ENCODE peak calls at places on chromosomes 6 and 20, in five cellular contexts. J, Z, S, I and U are unnamed samples.

GRCh38 chr20:17671051-17671450 is 11.0 kb downstream of the RRBP1 start:
- DNase-seq in J (no peak), Z (no peak), S (no peak), I (no peak), U (no peak)

GRCh38 chr20:5353624-5354496 is 37.1 kb upstream of the PROKR2 start:
- DNase-seq in J (no peak), Z (no peak), S (peak; percentile 71), I (no peak), U (no peak)

GRCh38 chr6:43823879-43824740 is 54.1 kb downstream of the VEGFA start:
- DNase-seq in J (peak; percentile 23), Z (no peak), S (no peak), I (peak; percentile 90), U (peak; percentile 52)

GRCh38 chr6:135062735-135063134 is 8.1 kb upstream of the HBS1L start:
- DNase-seq in J (no peak), Z (no peak), S (no peak), I (no peak), U (no peak)

GRCh38 chr6:44650947-44651346 is 263.4 kb downstream of the CDC5L start:
- DNase-seq in J (no peak), Z (no peak), S (peak; percentile 79), I (no peak), U (no peak)

GRCh38 chr6:129866256-129866655 is 5.1 kb upstream of the TMEM244 start:
- DNase-seq in J (no peak), Z (no peak), S (no peak), I (no peak), U (no peak)

GRCh38 chr20:37390891-37391525 is 45.1 kb downstream of the SRC start:
- DNase-seq in J (no peak), Z (no peak), S (no peak), I (no peak), U (no peak)

GRCh38 chr6:144007779-144008500 is at the start of gene PLAGL1:
- DNase-seq in J (peak; percentile 35), Z (no peak), S (peak; percentile 47), I (peak; percentile 61), U (peak; percentile 76)

GRCh38 chr6:86193821-86194220 is 551.1 kb upstream of the SYNCRIP start:
- DNase-seq in J (no peak), Z (no peak), S (no peak), I (no peak), U (no peak)

GRCh38 chr6:13615802-13616140 is 636 bp downstream of the NOL7 start:
- DNase-seq in J (peak; percentile 39), Z (no peak), S (peak; percentile 46), I (peak; percentile 37), U (no peak)

GRCh38 chr6:132333639-132334516 is 67.4 kb downstream of the MOXD1 start:
- DNase-seq in J (no peak), Z (no peak), S (peak; percentile 85), I (peak; percentile 65), U (no peak)

GRCh38 chr6:118668761-118669411 is 17.5 kb upstream of the CEP85L start:
- DNase-seq in J (no peak), Z (no peak), S (no peak), I (no peak), U (no peak)

GRCh38 chr6:107418118-107418517 is 41.2 kb downstream of the PDSS2 start:
- DNase-seq in J (peak; percentile 39), Z (no peak), S (peak; percentile 22), I (no peak), U (peak; percentile 20)

GRCh38 chr6:143549630-143550268 is 38.2 kb upstream of the FUCA2 start:
- DNase-seq in J (peak; percentile 75), Z (no peak), S (peak; percentile 97), I (no peak), U (peak; percentile 50)

GRCh38 chr6:166627875-166628849 is 1.1 kb upstream of the RPS6KA2 start:
- DNase-seq in J (peak; percentile 57), Z (peak; percentile 65), S (peak; percentile 63), I (peak; percentile 63), U (peak; percentile 75)

GRCh38 chr20:24502661-24503060 is 33.2 kb downstream of the SYNDIG1 start:
- DNase-seq in J (no peak), Z (no peak), S (no peak), I (no peak), U (no peak)

GRCh38 chr20:4295226-4295625 is 279.9 kb upstream of the RNF24 start:
- DNase-seq in J (no peak), Z (no peak), S (no peak), I (no peak), U (no peak)

GRCh38 chr20:4289875-4290274 is 274.5 kb upstream of the RNF24 start:
- DNase-seq in J (peak; percentile 9), Z (no peak), S (no peak), I (no peak), U (no peak)
- TF ChIP-seq CTCF in J (peak; percentile 33), Z (no peak), S (peak; percentile 4), I (no peak), U (no peak)

GRCh38 chr6:160692369-160692959 is 9.6 kb upstream of the PLG start:
- DNase-seq in J (peak; percentile 8), Z (no peak), S (peak; percentile 5), I (no peak), U (no peak)
- TF ChIP-seq CTCF in J (peak; percentile 25), Z (no peak), S (peak; percentile 29), I (no peak), U (no peak)

GRCh38 chr20:63775096-63775978 is 35.8 kb downstream of the SLC2A4RG start:
- DNase-seq in J (no peak), Z (no peak), S (no peak), I (no peak), U (no peak)
- TF ChIP-seq CTCF in J (peak; percentile 18), Z (no peak), S (peak; percentile 47), I (peak; percentile 41), U (no peak)

GRCh38 chr6:30719356-30719755 is 796 bp upstream of the TUBB start:
- DNase-seq in J (peak; percentile 58), Z (no peak), S (no peak), I (no peak), U (no peak)

GRCh38 chr6:30714263-30714662 is 2.8 kb downstream of the MDC1 start:
- DNase-seq in J (no peak), Z (no peak), S (no peak), I (no peak), U (no peak)

GRCh38 chr6:30719791-30720737 is at the start of gene TUBB:
- DNase-seq in J (peak; percentile 98), Z (peak; percentile 94), S (peak; percentile 99), I (peak; percentile 97), U (peak; percentile 88)

GRCh38 chr6:30716879-30717128 is 277 bp downstream of the MDC1 start:
- DNase-seq in J (no peak), Z (no peak), S (no peak), I (no peak), U (no peak)

GRCh38 chr6:30717129-30717844 is at the start of gene MDC1:
- DNase-seq in J (peak; percentile 100), Z (peak; percentile 99), S (peak; percentile 100), I (peak; percentile 100), U (peak; percentile 95)
- TF ChIP-seq CTCF in J (no peak), Z (peak; percentile 50), S (peak; percentile 37), I (no peak), U (no peak)

DNA sequence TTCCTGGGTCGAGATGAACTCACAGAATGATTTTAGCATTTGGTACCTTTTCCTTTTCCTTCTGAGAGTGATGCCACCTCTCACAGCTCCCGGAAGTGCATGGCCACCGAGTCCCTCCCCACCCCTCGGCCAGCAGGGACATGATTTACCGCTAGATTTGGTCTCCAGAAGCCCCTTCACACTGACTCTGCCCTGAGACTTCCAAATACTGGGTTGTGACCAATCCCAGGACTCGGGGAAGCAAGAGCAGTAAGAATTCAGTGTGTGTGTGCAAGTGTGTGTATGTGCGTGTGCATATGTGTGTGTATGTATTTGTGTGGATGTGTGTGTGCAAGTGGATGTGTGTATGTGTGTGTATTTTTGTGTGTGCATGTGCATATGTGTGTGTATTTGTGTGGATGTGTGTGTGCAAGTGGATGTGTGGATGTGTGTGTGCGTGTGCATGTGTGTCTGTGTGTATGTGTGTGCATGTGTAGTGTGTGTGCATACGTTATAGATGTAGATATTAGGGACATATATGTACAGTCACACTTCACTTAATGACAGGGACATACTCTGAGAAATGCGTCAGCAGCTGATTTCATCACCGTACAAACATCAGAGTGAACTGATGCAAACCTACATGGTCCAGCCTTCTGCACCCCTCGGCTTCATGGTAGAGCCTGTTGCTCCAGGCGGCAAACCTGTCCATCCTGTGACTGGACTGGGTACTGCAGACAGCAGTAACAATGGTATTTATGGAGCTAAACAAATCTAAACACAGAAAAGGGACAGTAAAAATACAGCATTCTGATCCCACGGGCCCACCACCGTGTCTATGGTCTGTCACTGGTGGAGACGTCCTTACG is 374.5 kb downstream of the TAF4 start:
- DNase-seq in J (no peak), Z (no peak), S (no peak), I (no peak), U (no peak)
- TF ChIP-seq CTCF in J (no peak), Z (no peak), S (no peak), I (no peak), U (no peak)